ENCODE peak calls at places on chromosome 18, in ten cellular contexts. K, T, V, P, F, D, G, E, I and Y are unnamed samples.

GRCh38 chr18:31857516-31858106 is 85.3 kb downstream of the TRAPPC8 start:
- DNase-seq in K (no peak), T (no peak), V (no peak), P (peak), F (no peak), D (no peak), G (no peak), E (no peak), I (no peak), Y (no peak)

GRCh38 chr18:48408727-48409590 is at the start of gene ZBTB7C:
- DNase-seq in K (peak), T (peak), V (no peak), P (no peak), F (no peak), D (no peak), G (peak), E (peak), I (peak), Y (peak)

GRCh38 chr18:59459352-59460059 is 100.4 kb upstream of the LMAN1 start:
- DNase-seq in K (no peak), T (no peak), V (peak), P (peak), F (no peak), D (no peak), G (no peak), E (no peak), I (no peak), Y (peak)

GRCh38 chr18:74457043-74457742 is at the start of gene DIPK1C:
- DNase-seq in K (peak), T (no peak), V (no peak), P (no peak), F (no peak), D (no peak), G (no peak), E (no peak), I (no peak), Y (no peak)

GRCh38 chr18:11183621-11184020 is 34.3 kb upstream of the PIEZO2 start:
- DNase-seq in K (no peak), T (no peak), V (peak), P (no peak), F (no peak), D (no peak), G (no peak), E (no peak), I (no peak), Y (no peak)

GRCh38 chr18:44589709-44590108 is 91.0 kb upstream of the SETBP1 start:
- DNase-seq in K (no peak), T (no peak), V (peak), P (no peak), F (no peak), D (no peak), G (no peak), E (no peak), I (no peak), Y (peak)

GRCh38 chr18:58272779-58273500 is 228.9 kb downstream of the NEDD4L start:
- DNase-seq in K (no peak), T (no peak), V (peak), P (no peak), F (no peak), D (no peak), G (no peak), E (no peak), I (no peak), Y (no peak)

GRCh38 chr18:74522635-74523548 is 11.4 kb upstream of the CNDP1 start:
- DNase-seq in K (no peak), T (no peak), V (no peak), P (no peak), F (no peak), D (no peak), G (peak), E (no peak), I (no peak), Y (peak)

GRCh38 chr18:35024965-35025364 is 16.2 kb upstream of the MAPRE2 start:
- DNase-seq in K (no peak), T (peak), V (peak), P (no peak), F (no peak), D (no peak), G (peak), E (no peak), I (no peak), Y (peak)

GRCh38 chr18:6593142-6593889 is 136.2 kb upstream of the ARHGAP28 start:
- DNase-seq in K (no peak), T (no peak), V (no peak), P (no peak), F (no peak), D (no peak), G (no peak), E (no peak), I (no peak), Y (no peak)

GRCh38 chr18:51070545-51070944 is 40.5 kb downstream of the SMAD4 start:
- DNase-seq in K (no peak), T (no peak), V (peak), P (no peak), F (no peak), D (no peak), G (no peak), E (no peak), I (no peak), Y (peak)

GRCh38 chr18:48547456-48548403 is 8.9 kb downstream of the CTIF start:
- DNase-seq in K (no peak), T (peak), V (peak), P (no peak), F (no peak), D (no peak), G (peak), E (no peak), I (no peak), Y (peak)

GRCh38 chr18:31241900-31242409 is 76.0 kb upstream of the DSG1 start:
- DNase-seq in K (no peak), T (peak), V (peak), P (peak), F (no peak), D (no peak), G (no peak), E (no peak), I (no peak), Y (no peak)

GRCh38 chr18:3342628-3343027 is 80.7 kb downstream of the MYL12B start:
- DNase-seq in K (no peak), T (no peak), V (no peak), P (no peak), F (no peak), D (no peak), G (no peak), E (no peak), I (no peak), Y (no peak)

GRCh38 chr18:55031164-55031563 is 71.9 kb upstream of the CCDC68 start:
- DNase-seq in K (no peak), T (no peak), V (no peak), P (no peak), F (no peak), D (no peak), G (no peak), E (no peak), I (no peak), Y (no peak)

GRCh38 chr18:39238951-39239350 is 1673.4 kb upstream of the CELF4 start:
- DNase-seq in K (no peak), T (no peak), V (no peak), P (no peak), F (no peak), D (no peak), G (no peak), E (no peak), I (no peak), Y (no peak)

GRCh38 chr18:78794031-78794430 is 185.6 kb upstream of the SALL3 start:
- DNase-seq in K (no peak), T (no peak), V (no peak), P (no peak), F (no peak), D (no peak), G (peak), E (no peak), I (no peak), Y (no peak)

GRCh38 chr18:12774982-12775381 is 72.1 kb downstream of the PSMG2 start:
- DNase-seq in K (no peak), T (no peak), V (no peak), P (no peak), F (no peak), D (no peak), G (no peak), E (peak), I (no peak), Y (no peak)

GRCh38 chr18:29651121-29651675 is 1391.3 kb downstream of the DSC3 start:
- DNase-seq in K (no peak), T (no peak), V (peak), P (no peak), F (no peak), D (no peak), G (no peak), E (no peak), I (no peak), Y (no peak)

GRCh38 chr18:74896390-74896991 is 298.8 kb downstream of the ZNF407 start:
- DNase-seq in K (no peak), T (peak), V (peak), P (peak), F (no peak), D (peak), G (no peak), E (peak), I (peak), Y (no peak)

GRCh38 chr18:25329783-25330182 is 22.2 kb downstream of the ZNF521 start:
- DNase-seq in K (no peak), T (no peak), V (no peak), P (peak), F (no peak), D (no peak), G (no peak), E (no peak), I (no peak), Y (no peak)

GRCh38 chr18:79429785-79430281 is 34.1 kb downstream of the NFATC1 start:
- DNase-seq in K (no peak), T (no peak), V (no peak), P (peak), F (no peak), D (no peak), G (no peak), E (no peak), I (no peak), Y (peak)

GRCh38 chr18:59484796-59485328 is 125.8 kb upstream of the LMAN1 start:
- DNase-seq in K (no peak), T (no peak), V (peak), P (no peak), F (no peak), D (no peak), G (no peak), E (no peak), I (no peak), Y (peak)

GRCh38 chr18:2002178-2002577 is 569.1 kb downstream of the METTL4 start:
- DNase-seq in K (no peak), T (no peak), V (no peak), P (no peak), F (no peak), D (no peak), G (no peak), E (no peak), I (no peak), Y (no peak)

GRCh38 chr18:68436485-68436884 is 278.4 kb downstream of the TMX3 start:
- DNase-seq in K (no peak), T (no peak), V (peak), P (peak), F (no peak), D (no peak), G (no peak), E (no peak), I (no peak), Y (peak)

GRCh38 chr18:22552254-22552653 is 134.5 kb upstream of the CTAGE1 start:
- DNase-seq in K (no peak), T (no peak), V (no peak), P (no peak), F (no peak), D (no peak), G (no peak), E (no peak), I (no peak), Y (peak)

GRCh38 chr18:79447703-79448367 is 52.1 kb downstream of the NFATC1 start:
- DNase-seq in K (no peak), T (no peak), V (peak), P (no peak), F (no peak), D (no peak), G (no peak), E (peak), I (no peak), Y (peak)

GRCh38 chr18:38750786-38751185 is 1185.2 kb upstream of the CELF4 start:
- DNase-seq in K (no peak), T (no peak), V (no peak), P (no peak), F (no peak), D (no peak), G (no peak), E (no peak), I (no peak), Y (no peak)

GRCh38 chr18:653512-653911 is 3.9 kb upstream of the TYMS start:
- DNase-seq in K (no peak), T (no peak), V (no peak), P (no peak), F (no peak), D (no peak), G (no peak), E (no peak), I (no peak), Y (no peak)